ENCODE peak calls at places on chromosome 7, in four cellular contexts. C, Y, O and Z are unnamed samples.

GRCh38 chr7:157392256-157393037 is 55.6 kb downstream of the DNAJB6 start:
- DNase-seq in C (no peak), Y (no peak), O (no peak), Z (no peak)

GRCh38 chr7:106717254-106717996 is 56.5 kb upstream of the CCDC71L start:
- DNase-seq in C (no peak), Y (peak), O (no peak), Z (no peak)

GRCh38 chr7:33215992-33216391 is 86.6 kb downstream of the BBS9 start:
- DNase-seq in C (no peak), Y (no peak), O (no peak), Z (no peak)

GRCh38 chr7:18700147-18700546 is 204.6 kb downstream of the HDAC9 start:
- DNase-seq in C (no peak), Y (no peak), O (no peak), Z (no peak)

GRCh38 chr7:66140924-66141323 is 26.3 kb downstream of the CRCP start:
- DNase-seq in C (no peak), Y (peak), O (no peak), Z (peak)

GRCh38 chr7:45183711-45184210 is 26.2 kb downstream of the RAMP3 start:
- DNase-seq in C (no peak), Y (no peak), O (no peak), Z (no peak)

GRCh38 chr7:75861636-75862035 is 17.2 kb upstream of the RHBDD2 start:
- DNase-seq in C (no peak), Y (peak), O (no peak), Z (no peak)

GRCh38 chr7:106071356-106071998 is 40.6 kb downstream of the SYPL1 start:
- DNase-seq in C (no peak), Y (no peak), O (no peak), Z (no peak)

GRCh38 chr7:131480384-131481315 is 75.8 kb downstream of the PODXL start:
- DNase-seq in C (peak), Y (no peak), O (no peak), Z (no peak)

GRCh38 chr7:115023219-115023618 is 101.3 kb downstream of the MDFIC start:
- DNase-seq in C (no peak), Y (no peak), O (no peak), Z (no peak)

GRCh38 chr7:113986216-113986615 is 67.4 kb upstream of the PPP1R3A start:
- DNase-seq in C (no peak), Y (no peak), O (no peak), Z (no peak)

GRCh38 chr7:16795624-16796023 is 9.2 kb downstream of the AGR2 start:
- DNase-seq in C (no peak), Y (no peak), O (no peak), Z (no peak)

GRCh38 chr7:46747869-46748576 is 827.0 kb upstream of the IGFBP3 start:
- DNase-seq in C (no peak), Y (no peak), O (no peak), Z (no peak)

GRCh38 chr7:5703572-5704533 is 77.6 kb downstream of the RNF216 start:
- DNase-seq in C (no peak), Y (no peak), O (no peak), Z (no peak)

GRCh38 chr7:28065308-28065707 is 115.3 kb downstream of the JAZF1 start:
- DNase-seq in C (no peak), Y (peak), O (no peak), Z (no peak)

GRCh38 chr7:94972296-94972695 is 64.9 kb downstream of the PPP1R9A start:
- DNase-seq in C (peak), Y (no peak), O (no peak), Z (no peak)

GRCh38 chr7:135645296-135645904 is 16.9 kb upstream of the STMP1 start:
- DNase-seq in C (no peak), Y (peak), O (no peak), Z (no peak)

GRCh38 chr7:8290645-8291308 is 28.8 kb upstream of the ICA1 start:
- DNase-seq in C (no peak), Y (no peak), O (no peak), Z (no peak)

GRCh38 chr7:3165681-3166580 is 122.3 kb upstream of the CARD11 start:
- DNase-seq in C (no peak), Y (no peak), O (no peak), Z (no peak)

GRCh38 chr7:48033922-48034321 is 1.4 kb upstream of the C7orf57 start:
- DNase-seq in C (no peak), Y (no peak), O (no peak), Z (no peak)

GRCh38 chr7:140238778-140239652 is 62.2 kb upstream of the KDM7A start:
- DNase-seq in C (no peak), Y (no peak), O (no peak), Z (no peak)

GRCh38 chr7:140237390-140237789 is 60.6 kb upstream of the KDM7A start:
- DNase-seq in C (no peak), Y (no peak), O (no peak), Z (no peak)

GRCh38 chr7:140242057-140243031 is 65.6 kb upstream of the KDM7A start:
- DNase-seq in C (no peak), Y (no peak), O (no peak), Z (no peak)

GRCh38 chr7:140236626-140237025 is 59.8 kb upstream of the KDM7A start:
- DNase-seq in C (no peak), Y (no peak), O (no peak), Z (no peak)

DNA sequence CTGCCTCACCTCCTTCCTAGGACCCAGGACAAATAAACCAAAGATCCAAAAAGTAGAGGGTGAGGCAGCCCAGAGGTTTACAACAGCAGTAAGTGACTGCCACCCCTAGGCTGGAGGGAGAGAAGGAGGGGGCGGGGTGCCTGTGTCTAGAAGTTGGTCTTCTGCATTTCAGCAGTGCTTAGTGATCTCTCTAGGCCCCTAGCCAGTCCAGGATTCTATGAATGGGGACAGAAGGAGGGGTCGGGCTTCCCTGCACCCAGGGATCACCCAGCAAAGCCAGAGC is 62.8 kb upstream of the KDM7A start:
- DNase-seq in C (no peak), Y (no peak), O (no peak), Z (no peak)
- TF ChIP-seq CTCF in C (no peak), Y (no peak), O (no peak), Z (no peak)

GRCh38 chr7:73526892-73527821 is 5.1 kb upstream of the BAZ1B start:
- DNase-seq in C (no peak), Y (no peak), O (no peak), Z (no peak)
- H3K4me3 ChIP-seq in C (no peak), Y (no peak), O (no peak), Z (no peak)

GRCh38 chr7:437293-438280 is 82.1 kb downstream of the PDGFA start:
- DNase-seq in C (no peak), Y (no peak), O (no peak), Z (no peak)
- TF ChIP-seq CTCF in C (no peak), Y (no peak), O (no peak), Z (no peak)

GRCh38 chr7:12567015-12567414 is 3.5 kb upstream of the SCIN start:
- DNase-seq in C (no peak), Y (no peak), O (no peak), Z (no peak)

GRCh38 chr7:12570148-12570528 is 382 bp upstream of the SCIN start:
- DNase-seq in C (no peak), Y (no peak), O (no peak), Z (no peak)

GRCh38 chr7:12570529-12571461 is at the start of gene SCIN:
- DNase-seq in C (no peak), Y (no peak), O (no peak), Z (peak)

GRCh38 chr7:12571691-12572090 is 1.2 kb downstream of the SCIN start:
- DNase-seq in C (no peak), Y (no peak), O (no peak), Z (no peak)

DNA sequence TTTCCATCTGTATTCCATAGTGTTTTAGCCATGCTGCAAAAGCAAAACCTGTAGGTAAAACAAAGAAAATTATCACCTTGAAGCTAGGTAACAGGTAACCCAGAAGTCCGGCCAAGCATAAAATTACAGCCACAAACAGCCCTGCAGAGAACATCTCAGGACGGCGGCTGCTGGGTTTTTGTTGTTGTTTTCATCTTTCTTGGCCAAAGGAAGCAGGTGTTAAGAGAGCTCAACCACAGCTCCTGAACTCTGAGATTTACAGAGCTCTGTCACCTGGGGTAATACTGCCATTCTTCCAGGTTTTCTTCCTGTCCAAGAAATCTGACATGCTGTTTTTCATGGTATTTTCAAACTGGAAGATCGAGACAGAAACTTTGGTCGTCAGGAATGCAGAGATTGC is 847 bp upstream of the SCIN start:
- DNase-seq in C (no peak), Y (no peak), O (no peak), Z (no peak)
- H3K4me3 ChIP-seq in C (peak), Y (no peak), O (no peak), Z (peak)

GRCh38 chr7:70637726-70638125 is 494.2 kb upstream of the GALNT17 start:
- DNase-seq in C (no peak), Y (no peak), O (no peak), Z (no peak)

GRCh38 chr7:70636169-70636568 is 495.8 kb upstream of the GALNT17 start:
- DNase-seq in C (no peak), Y (no peak), O (no peak), Z (no peak)

GRCh38 chr7:70634610-70635068 is 497.3 kb upstream of the GALNT17 start:
- DNase-seq in C (no peak), Y (peak), O (peak), Z (no peak)

GRCh38 chr7:70634071-70634470 is 497.9 kb upstream of the GALNT17 start:
- DNase-seq in C (no peak), Y (no peak), O (no peak), Z (no peak)

GRCh38 chr7:70635633-70636032 is 496.3 kb upstream of the GALNT17 start:
- DNase-seq in C (no peak), Y (no peak), O (no peak), Z (no peak)
- TF ChIP-seq CTCF in C (no peak), Y (no peak), O (no peak), Z (no peak)

DNA sequence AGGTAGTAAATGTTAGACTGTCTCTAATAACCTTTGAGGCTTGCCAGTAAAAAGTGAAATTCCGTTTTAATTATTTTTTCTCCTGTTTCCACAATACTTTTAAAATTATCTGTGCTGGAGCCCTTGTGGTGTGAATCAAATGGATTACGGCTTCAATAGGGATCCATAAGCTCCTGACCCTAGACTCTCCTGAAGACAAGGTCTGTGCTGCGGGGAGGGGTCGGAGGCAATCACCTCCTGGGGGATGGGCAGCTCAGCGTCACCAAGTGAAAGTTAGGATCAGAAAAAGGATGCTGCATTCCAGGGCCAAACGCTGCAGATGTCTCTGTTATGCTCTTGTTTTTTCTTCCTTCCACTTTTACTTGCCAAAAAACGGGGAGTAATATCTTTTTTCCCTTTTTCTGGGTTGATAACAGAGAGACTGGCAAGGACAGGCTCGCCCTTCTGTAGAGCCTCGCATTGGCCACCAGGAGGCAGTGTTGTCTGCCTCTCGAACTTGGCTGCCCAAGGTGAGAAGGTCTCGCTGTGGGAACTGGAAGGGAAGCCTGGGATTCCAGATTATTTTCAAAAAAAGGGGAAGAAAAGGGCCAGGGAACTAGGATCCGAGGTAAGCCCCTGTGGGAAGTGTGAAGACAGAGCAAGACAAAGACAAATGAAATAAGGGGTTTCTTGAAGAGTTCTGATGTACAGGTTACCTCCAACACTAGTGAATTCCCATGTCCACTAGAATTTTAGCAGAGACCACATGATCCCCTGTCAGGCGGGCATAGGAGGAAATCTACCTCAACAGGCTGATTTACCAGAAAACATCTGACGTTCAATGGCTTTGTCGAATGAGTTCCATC is 621.9 kb downstream of the ACTR3B start:
- DNase-seq in C (no peak), Y (no peak), O (no peak), Z (no peak)
- H3K4me3 ChIP-seq in C (no peak), Y (no peak), O (no peak), Z (no peak)